ENCODE peak calls at places on chromosomes 2 and 18, in five cellular contexts. One of them, this sample, is unnamed.

GRCh38 chr2:207317358-207317984 is 151.7 kb upstream of the KLF7 start:
- DNase-seq in K562: no peak
- DNase-seq in osteocyte: no peak
- DNase-seq in lung: no peak
- DNase-seq in cerebellar cortex: no peak
- DNase-seq in this sample: no peak

GRCh38 chr2:202084265-202084664 is 11.2 kb downstream of the KIAA2012 start:
- DNase-seq in K562: no peak
- DNase-seq in osteocyte: no peak
- DNase-seq in lung: no peak
- DNase-seq in cerebellar cortex: peak; percentile 75
- DNase-seq in this sample: no peak

GRCh38 chr2:228841877-228842276 is 429.2 kb downstream of the PID1 start:
- DNase-seq in K562: no peak
- DNase-seq in osteocyte: no peak
- DNase-seq in lung: no peak
- DNase-seq in cerebellar cortex: no peak
- DNase-seq in this sample: peak; percentile 20

GRCh38 chr18:42426496-42427015 is 471.5 kb downstream of the PIK3C3 start:
- DNase-seq in K562: no peak
- DNase-seq in osteocyte: no peak
- DNase-seq in lung: no peak
- DNase-seq in cerebellar cortex: no peak
- DNase-seq in this sample: no peak

GRCh38 chr2:120177011-120177621 is 46.1 kb downstream of the TMEM185B start:
- DNase-seq in K562: peak; percentile 51
- DNase-seq in osteocyte: no peak
- DNase-seq in lung: peak; percentile 38
- DNase-seq in cerebellar cortex: no peak
- DNase-seq in this sample: no peak

GRCh38 chr2:31253344-31254155 is 19.6 kb downstream of the EHD3 start:
- DNase-seq in K562: peak; percentile 19
- DNase-seq in osteocyte: no peak
- DNase-seq in lung: no peak
- DNase-seq in cerebellar cortex: no peak
- DNase-seq in this sample: no peak

GRCh38 chr18:26510337-26510736 is 38.0 kb downstream of the KCTD1 start:
- DNase-seq in K562: no peak
- DNase-seq in osteocyte: no peak
- DNase-seq in lung: no peak
- DNase-seq in cerebellar cortex: no peak
- DNase-seq in this sample: no peak

GRCh38 chr2:157628282-157628531 is 457 bp downstream of the ACVR1C start:
- DNase-seq in K562: no peak
- DNase-seq in osteocyte: no peak
- DNase-seq in lung: no peak
- DNase-seq in cerebellar cortex: no peak
- DNase-seq in this sample: no peak

GRCh38 chr2:203914546-203915169 is 21.9 kb upstream of the ICOS start:
- DNase-seq in K562: no peak
- DNase-seq in osteocyte: no peak
- DNase-seq in lung: no peak
- DNase-seq in cerebellar cortex: no peak
- DNase-seq in this sample: no peak

GRCh38 chr2:128091691-128092050 is 671 bp downstream of the UGGT1 start:
- DNase-seq in K562: no peak
- DNase-seq in osteocyte: no peak
- DNase-seq in lung: no peak
- DNase-seq in cerebellar cortex: peak; percentile 14
- DNase-seq in this sample: no peak

GRCh38 chr2:148640767-148641166 is 3.8 kb upstream of the EPC2 start:
- DNase-seq in K562: peak; percentile 37
- DNase-seq in osteocyte: no peak
- DNase-seq in lung: no peak
- DNase-seq in cerebellar cortex: peak; percentile 78
- DNase-seq in this sample: no peak

GRCh38 chr2:221228214-221228769 is 343.8 kb downstream of the EPHA4 start:
- DNase-seq in K562: no peak
- DNase-seq in osteocyte: no peak
- DNase-seq in lung: no peak
- DNase-seq in cerebellar cortex: peak; percentile 2
- DNase-seq in this sample: no peak

This sample was measured in HuH-7.5.